ENCODE peak calls at places on chromosomes 12 and 14, in ten cellular contexts. One of them, this sample, is unnamed.

GRCh38 chr14:35631071-35631805 is 97.3 kb downstream of the INSM2 start:
- DNase-seq in neural progenitor cell: no peak
- DNase-seq in IMR-90: peak; percentile 2
- DNase-seq in astrocyte of the spinal cord: no peak
- DNase-seq in lung: no peak
- DNase-seq in cardiac fibroblast: no peak
- DNase-seq in fibroblast of pulmonary artery: no peak
- DNase-seq in PC-3: no peak
- DNase-seq in BJ: no peak
- DNase-seq in AG10803: no peak
- DNase-seq in this sample: no peak

GRCh38 chr14:101056446-101056845 is 152.9 kb upstream of the RTL1 start:
- DNase-seq in neural progenitor cell: no peak
- DNase-seq in IMR-90: peak; percentile 47
- DNase-seq in astrocyte of the spinal cord: no peak
- DNase-seq in lung: no peak
- DNase-seq in cardiac fibroblast: no peak
- DNase-seq in fibroblast of pulmonary artery: no peak
- DNase-seq in PC-3: no peak
- DNase-seq in BJ: no peak
- DNase-seq in AG10803: peak; percentile 13
- DNase-seq in this sample: peak; percentile 41

GRCh38 chr14:100279133-100279532 is 27.1 kb downstream of the SLC25A29 start:
- DNase-seq in neural progenitor cell: no peak
- DNase-seq in IMR-90: no peak
- DNase-seq in astrocyte of the spinal cord: no peak
- DNase-seq in lung: no peak
- DNase-seq in cardiac fibroblast: no peak
- DNase-seq in fibroblast of pulmonary artery: no peak
- DNase-seq in PC-3: no peak
- DNase-seq in BJ: no peak
- DNase-seq in AG10803: no peak
- DNase-seq in this sample: no peak

GRCh38 chr12:123017753-123018152 is 37.3 kb downstream of the ARL6IP4 start:
- DNase-seq in neural progenitor cell: no peak
- DNase-seq in IMR-90: no peak
- DNase-seq in astrocyte of the spinal cord: no peak
- DNase-seq in lung: no peak
- DNase-seq in cardiac fibroblast: no peak
- DNase-seq in fibroblast of pulmonary artery: no peak
- DNase-seq in PC-3: no peak
- DNase-seq in BJ: no peak
- DNase-seq in AG10803: no peak
- DNase-seq in this sample: no peak

GRCh38 chr14:58832010-58832409 is 194.2 kb downstream of the DACT1 start:
- DNase-seq in neural progenitor cell: no peak
- DNase-seq in IMR-90: no peak
- DNase-seq in astrocyte of the spinal cord: no peak
- DNase-seq in lung: no peak
- DNase-seq in cardiac fibroblast: no peak
- DNase-seq in fibroblast of pulmonary artery: no peak
- DNase-seq in PC-3: peak; percentile 72
- DNase-seq in BJ: no peak
- DNase-seq in AG10803: peak; percentile 12
- DNase-seq in this sample: no peak

GRCh38 chr12:102300824-102301461 is 103.3 kb upstream of the PMCH start:
- DNase-seq in neural progenitor cell: peak; percentile 55
- DNase-seq in IMR-90: peak; percentile 73
- DNase-seq in astrocyte of the spinal cord: peak; percentile 42
- DNase-seq in lung: no peak
- DNase-seq in cardiac fibroblast: peak; percentile 68
- DNase-seq in fibroblast of pulmonary artery: peak; percentile 80
- DNase-seq in PC-3: peak; percentile 35
- DNase-seq in BJ: no peak
- DNase-seq in AG10803: peak; percentile 44
- DNase-seq in this sample: peak; percentile 29

GRCh38 chr12:109111775-109112491 is 4.5 kb upstream of the ACACB start:
- DNase-seq in neural progenitor cell: peak; percentile 63
- DNase-seq in IMR-90: peak; percentile 49
- DNase-seq in astrocyte of the spinal cord: peak; percentile 73
- DNase-seq in lung: peak; percentile 59
- DNase-seq in cardiac fibroblast: peak; percentile 71
- DNase-seq in fibroblast of pulmonary artery: peak; percentile 69
- DNase-seq in PC-3: peak; percentile 74
- DNase-seq in BJ: no peak
- DNase-seq in AG10803: peak; percentile 53
- DNase-seq in this sample: peak; percentile 83

GRCh38 chr14:90023176-90023896 is 38.5 kb upstream of the KCNK13 start:
- DNase-seq in neural progenitor cell: no peak
- DNase-seq in IMR-90: peak; percentile 31
- DNase-seq in astrocyte of the spinal cord: peak; percentile 8
- DNase-seq in lung: no peak
- DNase-seq in cardiac fibroblast: peak; percentile 26
- DNase-seq in fibroblast of pulmonary artery: peak; percentile 24
- DNase-seq in PC-3: peak; percentile 73
- DNase-seq in BJ: no peak
- DNase-seq in AG10803: no peak
- DNase-seq in this sample: no peak

GRCh38 chr14:98189521-98189920 is 1082.5 kb downstream of the BCL11B start:
- DNase-seq in neural progenitor cell: no peak
- DNase-seq in IMR-90: no peak
- DNase-seq in astrocyte of the spinal cord: no peak
- DNase-seq in lung: no peak
- DNase-seq in cardiac fibroblast: no peak
- DNase-seq in fibroblast of pulmonary artery: no peak
- DNase-seq in PC-3: no peak
- DNase-seq in BJ: no peak
- DNase-seq in AG10803: no peak
- DNase-seq in this sample: no peak

GRCh38 chr12:112146123-112146522 is 20.8 kb downstream of the TRAFD1 start:
- DNase-seq in neural progenitor cell: no peak
- DNase-seq in IMR-90: no peak
- DNase-seq in astrocyte of the spinal cord: no peak
- DNase-seq in lung: no peak
- DNase-seq in cardiac fibroblast: no peak
- DNase-seq in fibroblast of pulmonary artery: no peak
- DNase-seq in PC-3: no peak
- DNase-seq in BJ: no peak
- DNase-seq in AG10803: no peak
- DNase-seq in this sample: no peak

GRCh38 chr12:86006727-86007126 is 132.6 kb downstream of the NTS start:
- DNase-seq in neural progenitor cell: no peak
- DNase-seq in IMR-90: no peak
- DNase-seq in astrocyte of the spinal cord: no peak
- DNase-seq in lung: no peak
- DNase-seq in cardiac fibroblast: peak; percentile 4
- DNase-seq in fibroblast of pulmonary artery: peak; percentile 45
- DNase-seq in PC-3: peak; percentile 54
- DNase-seq in BJ: no peak
- DNase-seq in AG10803: no peak
- DNase-seq in this sample: no peak

GRCh38 chr12:15982471-15982870 is 71.3 kb downstream of the DERA start:
- DNase-seq in neural progenitor cell: no peak
- DNase-seq in IMR-90: peak; percentile 67
- DNase-seq in astrocyte of the spinal cord: peak; percentile 62
- DNase-seq in lung: no peak
- DNase-seq in cardiac fibroblast: peak; percentile 78
- DNase-seq in fibroblast of pulmonary artery: peak; percentile 78
- DNase-seq in PC-3: peak; percentile 46
- DNase-seq in BJ: no peak
- DNase-seq in AG10803: peak; percentile 71
- DNase-seq in this sample: peak; percentile 32

GRCh38 chr12:104357431-104357952 is 54.0 kb downstream of the EID3 start:
- DNase-seq in neural progenitor cell: no peak
- DNase-seq in IMR-90: peak; percentile 80
- DNase-seq in astrocyte of the spinal cord: no peak
- DNase-seq in lung: no peak
- DNase-seq in cardiac fibroblast: peak; percentile 85
- DNase-seq in fibroblast of pulmonary artery: peak; percentile 79
- DNase-seq in PC-3: peak; percentile 48
- DNase-seq in BJ: no peak
- DNase-seq in AG10803: peak; percentile 64
- DNase-seq in this sample: peak; percentile 54

GRCh38 chr12:125201940-125202339 is 136.7 kb downstream of the AACS start:
- DNase-seq in neural progenitor cell: no peak
- DNase-seq in IMR-90: no peak
- DNase-seq in astrocyte of the spinal cord: no peak
- DNase-seq in lung: no peak
- DNase-seq in cardiac fibroblast: no peak
- DNase-seq in fibroblast of pulmonary artery: no peak
- DNase-seq in PC-3: no peak
- DNase-seq in BJ: no peak
- DNase-seq in AG10803: no peak
- DNase-seq in this sample: no peak

GRCh38 chr12:57803317-57803893 is 15.1 kb downstream of the AVIL start:
- DNase-seq in neural progenitor cell: peak; percentile 66
- DNase-seq in IMR-90: peak; percentile 42
- DNase-seq in astrocyte of the spinal cord: peak; percentile 62
- DNase-seq in lung: peak; percentile 36
- DNase-seq in cardiac fibroblast: peak; percentile 63
- DNase-seq in fibroblast of pulmonary artery: peak; percentile 69
- DNase-seq in PC-3: peak; percentile 60
- DNase-seq in BJ: no peak
- DNase-seq in AG10803: peak; percentile 56
- DNase-seq in this sample: peak; percentile 77

GRCh38 chr14:93788307-93788556 is at the start of gene PRIMA1:
- DNase-seq in neural progenitor cell: no peak
- DNase-seq in IMR-90: no peak
- DNase-seq in astrocyte of the spinal cord: no peak
- DNase-seq in lung: no peak
- DNase-seq in cardiac fibroblast: no peak
- DNase-seq in fibroblast of pulmonary artery: no peak
- DNase-seq in PC-3: no peak
- DNase-seq in BJ: no peak
- DNase-seq in AG10803: no peak
- DNase-seq in this sample: no peak
- H3K4me3 ChIP-seq in neural progenitor cell: peak within 1 kb of the TSS; percentile 94
- H3K4me3 ChIP-seq in IMR-90: no peak within 1 kb of the TSS
- H3K4me3 ChIP-seq in astrocyte of the spinal cord: no peak within 1 kb of the TSS
- H3K4me3 ChIP-seq in lung: peak within 1 kb of the TSS; percentile 7
- H3K4me3 ChIP-seq in cardiac fibroblast: no peak within 1 kb of the TSS
- H3K4me3 ChIP-seq in fibroblast of pulmonary artery: no peak within 1 kb of the TSS
- H3K4me3 ChIP-seq in PC-3: peak within 1 kb of the TSS; percentile 44
- H3K4me3 ChIP-seq in BJ: no peak within 1 kb of the TSS
- H3K4me3 ChIP-seq in AG10803: no peak within 1 kb of the TSS
- H3K4me3 ChIP-seq in this sample: peak within 1 kb of the TSS; percentile 37

GRCh38 chr12:120186654-120187053 is 7.9 kb downstream of the GCN1 start:
- DNase-seq in neural progenitor cell: no peak
- DNase-seq in IMR-90: no peak
- DNase-seq in astrocyte of the spinal cord: no peak
- DNase-seq in lung: no peak
- DNase-seq in cardiac fibroblast: no peak
- DNase-seq in fibroblast of pulmonary artery: no peak
- DNase-seq in PC-3: no peak
- DNase-seq in BJ: no peak
- DNase-seq in AG10803: no peak
- DNase-seq in this sample: no peak
- TF ChIP-seq CTCF in neural progenitor cell: no peak
- TF ChIP-seq CTCF in IMR-90: no peak
- TF ChIP-seq CTCF in astrocyte of the spinal cord: no peak
- TF ChIP-seq CTCF in lung: no peak
- TF ChIP-seq CTCF in cardiac fibroblast: no peak
- TF ChIP-seq CTCF in fibroblast of pulmonary artery: no peak
- TF ChIP-seq CTCF in PC-3: no peak
- TF ChIP-seq CTCF in BJ: no peak
- TF ChIP-seq CTCF in AG10803: no peak
- TF ChIP-seq CTCF in this sample: no peak

GRCh38 chr14:54785778-54786160 is 116.9 kb downstream of the GCH1 start:
- DNase-seq in neural progenitor cell: no peak
- DNase-seq in IMR-90: no peak
- DNase-seq in astrocyte of the spinal cord: no peak
- DNase-seq in lung: no peak
- DNase-seq in cardiac fibroblast: no peak
- DNase-seq in fibroblast of pulmonary artery: no peak
- DNase-seq in PC-3: no peak
- DNase-seq in BJ: no peak
- DNase-seq in AG10803: no peak
- DNase-seq in this sample: no peak

GRCh38 chr14:54784060-54784459 is 118.6 kb downstream of the GCH1 start:
- DNase-seq in neural progenitor cell: no peak
- DNase-seq in IMR-90: no peak
- DNase-seq in astrocyte of the spinal cord: no peak
- DNase-seq in lung: no peak
- DNase-seq in cardiac fibroblast: no peak
- DNase-seq in fibroblast of pulmonary artery: no peak
- DNase-seq in PC-3: no peak
- DNase-seq in BJ: no peak
- DNase-seq in AG10803: no peak
- DNase-seq in this sample: no peak

GRCh38 chr14:54783660-54784015 is 119.0 kb downstream of the GCH1 start:
- DNase-seq in neural progenitor cell: no peak
- DNase-seq in IMR-90: no peak
- DNase-seq in astrocyte of the spinal cord: no peak
- DNase-seq in lung: no peak
- DNase-seq in cardiac fibroblast: no peak
- DNase-seq in fibroblast of pulmonary artery: no peak
- DNase-seq in PC-3: no peak
- DNase-seq in BJ: no peak
- DNase-seq in AG10803: no peak
- DNase-seq in this sample: no peak

GRCh38 chr14:54785111-54785777 is 117.4 kb downstream of the GCH1 start:
- DNase-seq in neural progenitor cell: no peak
- DNase-seq in IMR-90: no peak
- DNase-seq in astrocyte of the spinal cord: no peak
- DNase-seq in lung: no peak
- DNase-seq in cardiac fibroblast: no peak
- DNase-seq in fibroblast of pulmonary artery: no peak
- DNase-seq in PC-3: no peak
- DNase-seq in BJ: no peak
- DNase-seq in AG10803: no peak
- DNase-seq in this sample: no peak

GRCh38 chr14:54784657-54785056 is 118.0 kb downstream of the GCH1 start:
- DNase-seq in neural progenitor cell: no peak
- DNase-seq in IMR-90: no peak
- DNase-seq in astrocyte of the spinal cord: no peak
- DNase-seq in lung: no peak
- DNase-seq in cardiac fibroblast: no peak
- DNase-seq in fibroblast of pulmonary artery: no peak
- DNase-seq in PC-3: no peak
- DNase-seq in BJ: no peak
- DNase-seq in AG10803: no peak
- DNase-seq in this sample: no peak
- H3K4me3 ChIP-seq in neural progenitor cell: no peak overlapping the region
- H3K4me3 ChIP-seq in IMR-90: no peak overlapping the region
- H3K4me3 ChIP-seq in astrocyte of the spinal cord: no peak overlapping the region
- H3K4me3 ChIP-seq in lung: no peak overlapping the region
- H3K4me3 ChIP-seq in cardiac fibroblast: no peak overlapping the region
- H3K4me3 ChIP-seq in fibroblast of pulmonary artery: no peak overlapping the region
- H3K4me3 ChIP-seq in PC-3: no peak overlapping the region
- H3K4me3 ChIP-seq in BJ: no peak overlapping the region
- H3K4me3 ChIP-seq in AG10803: no peak overlapping the region
- H3K4me3 ChIP-seq in this sample: no peak overlapping the region

DNA sequence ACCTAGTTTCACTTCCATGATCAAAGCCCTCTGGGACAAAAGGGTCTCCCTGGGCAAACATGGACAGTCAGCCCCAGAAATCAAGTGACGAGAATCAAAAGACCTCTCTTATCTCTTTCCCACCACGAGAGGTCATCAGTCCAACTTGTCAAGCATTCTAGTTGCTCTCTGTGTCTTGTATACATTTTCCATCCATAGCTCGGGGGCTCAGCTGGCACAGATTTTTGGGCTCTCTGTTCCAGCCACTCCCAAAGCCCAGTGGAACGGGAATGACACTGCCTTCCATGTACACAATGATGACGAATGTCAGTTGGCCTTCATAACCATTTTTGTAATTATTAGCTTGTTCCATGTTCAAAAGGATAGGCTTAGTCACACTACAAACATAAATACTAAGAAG is 29.7 kb downstream of the NOS1 start:
- DNase-seq in neural progenitor cell: no peak
- DNase-seq in IMR-90: no peak
- DNase-seq in astrocyte of the spinal cord: no peak
- DNase-seq in lung: no peak
- DNase-seq in cardiac fibroblast: no peak
- DNase-seq in fibroblast of pulmonary artery: no peak
- DNase-seq in PC-3: peak; percentile 77
- DNase-seq in BJ: no peak
- DNase-seq in AG10803: no peak
- DNase-seq in this sample: no peak
- TF ChIP-seq CTCF in neural progenitor cell: no peak
- TF ChIP-seq CTCF in IMR-90: no peak
- TF ChIP-seq CTCF in astrocyte of the spinal cord: no peak
- TF ChIP-seq CTCF in lung: no peak
- TF ChIP-seq CTCF in cardiac fibroblast: no peak
- TF ChIP-seq CTCF in fibroblast of pulmonary artery: no peak
- TF ChIP-seq CTCF in PC-3: peak; percentile 47
- TF ChIP-seq CTCF in BJ: no peak
- TF ChIP-seq CTCF in AG10803: no peak
- TF ChIP-seq CTCF in this sample: no peak

This sample was measured in foreskin fibroblast.